ENCODE peak calls at places on chromosomes 4 and X, in ten cellular contexts. G is neuronal stem cell, V is GM23248, M is OCI-LY7, N is SJSA1, Z is endothelial cell of umbilical vein, W is heart left ventricle, C is ovary, H is tibial artery, A is tibial nerve. T is an unnamed sample.

GRCh38 chr4:46937493-46937892 is 28.4 kb upstream of the COX7B2 start:
- DNase-seq in A (no peak), W (no peak), C (no peak), N (no peak), H (no peak), M (no peak), G (no peak), Z (peak; percentile 6), V (peak; percentile 2), T (peak; percentile 10)

GRCh38 chr4:8580321-8581093 is at the start of gene GPR78:
- DNase-seq in C (peak; percentile 67), H (no peak), N (no peak), A (no peak), M (no peak), Z (peak; percentile 36), G (peak; percentile 92), V (peak; percentile 71), W (peak; percentile 62), T (peak; percentile 69)

GRCh38 chrX:129561453-129561852 is 21.4 kb downstream of the OCRL start:
- DNase-seq in N (no peak), M (no peak), A (no peak), W (no peak), H (no peak), C (no peak), G (no peak), Z (no peak), V (no peak), T (no peak)

GRCh38 chrX:69158166-69159040 is 6.8 kb downstream of the PJA1 start:
- DNase-seq in M (peak; percentile 55), Z (peak; percentile 71), A (peak; percentile 54), V (peak; percentile 72), N (peak; percentile 52), H (peak; percentile 77), G (no peak), C (peak; percentile 74), W (peak; percentile 86), T (peak; percentile 40)

GRCh38 chrX:39406799-39407198 is 605.5 kb downstream of the MID1IP1 start:
- DNase-seq in N (no peak), W (no peak), Z (no peak), A (no peak), G (no peak), H (no peak), C (no peak), V (no peak), M (no peak), T (no peak)

GRCh38 chrX:17496407-17496806 is 121.4 kb downstream of the NHS start:
- DNase-seq in A (no peak), W (no peak), Z (no peak), N (no peak), G (no peak), M (no peak), C (no peak), V (no peak), H (no peak), T (no peak)

GRCh38 chrX:100864967-100865366 is 9.2 kb downstream of the NOX1 start:
- DNase-seq in C (no peak), N (no peak), A (no peak), V (peak; percentile 54), W (no peak), H (no peak), G (no peak), M (no peak), Z (peak; percentile 69), T (peak; percentile 45)

GRCh38 chr4:94454405-94454804 is 2.7 kb downstream of the PDLIM5 start:
- DNase-seq in C (no peak), G (no peak), Z (peak; percentile 62), W (no peak), A (no peak), H (no peak), V (peak; percentile 59), N (no peak), M (no peak), T (peak; percentile 52)

GRCh38 chr4:88759039-88759631 is 61.5 kb upstream of the NAP1L5 start:
- DNase-seq in M (no peak), C (no peak), V (peak; percentile 45), Z (peak; percentile 52), N (no peak), G (no peak), A (no peak), H (no peak), W (no peak), T (peak; percentile 56)

GRCh38 chr4:7261174-7261573 is 68.8 kb downstream of the SORCS2 start:
- DNase-seq in V (peak; percentile 62), H (no peak), M (no peak), G (no peak), A (no peak), Z (no peak), W (peak; percentile 47), N (no peak), C (no peak), T (no peak)

GRCh38 chr4:85153221-85153620 is 186.7 kb upstream of the WDFY3 start:
- DNase-seq in V (peak; percentile 4), Z (peak; percentile 10), H (no peak), N (no peak), G (no peak), A (no peak), C (no peak), M (no peak), W (no peak), T (peak; percentile 49)

GRCh38 chr4:176499518-176499917 is 179.8 kb downstream of the SPCS3 start:
- DNase-seq in C (no peak), M (no peak), G (no peak), H (no peak), A (no peak), V (peak; percentile 79), W (no peak), Z (peak; percentile 25), N (no peak), T (peak; percentile 75)

DNA sequence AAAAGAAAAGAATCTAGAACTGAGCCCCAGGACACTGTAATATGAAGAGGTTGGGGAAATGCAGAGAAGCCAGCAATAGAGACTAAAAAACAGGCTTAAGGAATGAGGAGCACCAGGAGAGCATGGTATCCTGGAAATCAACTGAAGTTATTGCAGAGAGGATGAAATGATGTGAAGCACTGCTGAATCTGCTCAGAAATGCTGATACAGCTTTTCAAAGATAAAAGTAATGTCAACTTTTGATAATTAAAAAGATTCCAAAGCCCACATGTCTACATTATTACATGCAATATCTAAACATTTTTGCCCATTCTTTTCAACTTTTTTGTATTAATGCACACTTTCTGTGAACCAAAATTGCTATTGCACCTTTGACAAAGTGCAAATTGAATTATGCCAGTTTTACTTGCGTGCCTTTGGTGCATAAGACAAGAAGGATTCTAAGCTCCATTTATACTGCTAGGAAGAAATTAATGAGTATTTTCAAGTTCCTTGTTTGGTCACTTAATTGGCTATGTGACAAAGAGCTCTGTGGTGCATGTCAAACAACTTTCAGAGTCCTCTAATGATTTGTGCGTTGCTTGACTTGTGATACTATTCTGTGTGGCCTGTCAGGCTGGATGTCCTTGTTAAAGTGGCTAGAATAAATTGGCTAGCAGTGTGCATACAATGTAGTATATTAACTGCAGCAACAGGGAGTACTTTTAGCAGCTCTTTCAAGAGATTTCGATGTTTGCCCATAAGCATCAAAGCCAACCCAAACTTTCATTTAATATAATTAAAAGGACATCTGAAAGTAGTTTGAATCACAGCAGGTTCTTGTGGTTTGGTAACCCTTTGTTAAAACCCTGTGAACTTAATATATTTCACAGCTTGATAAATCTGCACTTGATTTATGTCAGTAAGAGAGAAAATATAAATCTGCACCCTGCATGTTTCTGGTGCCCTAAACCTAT is 718.7 kb downstream of the ADGRL3 start:
- DNase-seq in M (no peak), V (no peak), A (no peak), N (no peak), G (peak; percentile 46), Z (no peak), H (no peak), C (no peak), W (no peak), T (no peak)
- H3K4me1 ChIP-seq in M (no peaks in the 10 kb centered on the region), V (no peaks in the 10 kb centered on the region), A (no peaks in the 10 kb centered on the region), N (no peaks in the 10 kb centered on the region), G (peaks cover 1% of the 10 kb centered on the region), Z (no peaks in the 10 kb centered on the region), H (peaks cover 11% of the 10 kb centered on the region), C (no peaks in the 10 kb centered on the region), W (no peaks in the 10 kb centered on the region), T (no peaks in the 10 kb centered on the region)

DNA sequence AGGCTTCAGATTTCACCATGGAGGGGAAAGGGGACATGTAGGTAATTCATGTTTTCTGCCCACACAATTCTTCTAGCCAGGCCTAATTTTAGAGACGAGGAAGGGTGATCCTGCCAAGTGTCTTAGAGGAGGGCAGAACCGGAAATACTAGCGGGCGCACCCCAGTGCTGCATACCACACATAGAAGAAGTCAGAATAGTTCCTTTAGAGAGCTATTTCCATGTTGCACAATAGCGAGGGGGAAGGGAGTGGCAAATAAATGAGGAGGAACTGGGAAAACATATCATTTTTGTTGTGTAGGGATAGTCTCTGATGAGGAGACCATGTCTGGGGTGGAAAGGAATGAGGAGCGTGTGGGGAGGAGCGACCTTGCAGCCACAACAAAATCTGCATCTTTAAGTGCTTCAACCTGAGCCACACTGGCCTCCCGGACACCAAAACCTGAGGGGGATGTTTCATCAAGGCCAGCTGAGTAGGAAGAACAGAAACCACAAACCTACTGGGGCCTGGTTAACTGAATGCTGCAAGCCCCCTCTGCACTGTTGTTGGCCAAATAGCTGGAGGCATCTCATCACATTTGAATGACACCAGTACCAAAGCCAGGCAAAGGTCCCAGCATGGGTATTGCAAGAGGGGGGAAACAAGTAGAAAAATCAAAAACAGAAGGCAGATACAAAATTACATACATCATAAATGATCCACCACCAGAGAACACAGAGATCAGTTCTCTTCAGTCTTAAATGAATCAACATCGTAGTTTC is 26.7 kb upstream of the C1QTNF7 start:
- DNase-seq in N (peak; percentile 59), G (no peak), C (peak; percentile 58), Z (no peak), V (peak; percentile 90), H (peak; percentile 81), A (peak; percentile 46), W (peak; percentile 69), M (no peak), T (peak; percentile 93)
- H3K4me3 ChIP-seq in N (no peak overlapping the region), G (no peak overlapping the region), C (no peak overlapping the region), Z (no peak overlapping the region), V (peak overlapping the region; percentile 20), H (no peak overlapping the region), A (no peak overlapping the region), W (no peak overlapping the region), M (no peak overlapping the region), T (peak overlapping the region; percentile 52)

GRCh38 chrX:150012647-150013046 is 74.4 kb upstream of the EOLA2 start:
- DNase-seq in G (no peak), H (no peak), N (no peak), C (no peak), M (no peak), A (no peak), V (peak; percentile 20), Z (no peak), W (no peak), T (peak; percentile 15)

DNA sequence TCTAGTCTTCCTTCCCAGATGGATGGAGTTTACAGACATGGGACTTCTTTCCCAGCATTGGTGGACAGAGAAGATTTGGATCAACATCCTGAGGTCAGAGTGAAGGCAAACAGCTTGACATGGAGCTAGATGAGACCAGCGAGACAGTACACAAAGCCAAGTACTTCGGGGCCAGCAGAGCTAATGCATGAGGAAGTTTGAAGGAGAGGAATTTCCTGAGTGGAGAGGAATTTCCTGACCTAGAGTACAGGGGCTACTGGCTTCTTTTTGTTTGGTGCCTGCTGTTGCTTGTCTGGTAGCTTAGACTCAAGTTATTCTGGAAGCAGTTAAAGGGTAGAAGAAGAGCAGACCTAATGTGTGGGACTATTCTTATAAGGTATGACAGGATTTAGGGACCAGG is 69.1 kb upstream of the EOLA2 start:
- DNase-seq in A (no peak), V (no peak), H (no peak), W (no peak), Z (peak; percentile 43), M (no peak), C (no peak), G (no peak), N (no peak), T (no peak)
- H3K4me1 ChIP-seq in A (no peaks in the 10 kb centered on the region), V (peaks cover 4% of the 10 kb centered on the region), H (no peaks in the 10 kb centered on the region), W (no peaks in the 10 kb centered on the region), Z (peaks cover 15% of the 10 kb centered on the region), M (no peaks in the 10 kb centered on the region), C (no peaks in the 10 kb centered on the region), G (no peaks in the 10 kb centered on the region), N (no peaks in the 10 kb centered on the region), T (no peaks in the 10 kb centered on the region)

GRCh38 chrX:30283456-30284200 is 25.6 kb downstream of the NR0B1 start:
- DNase-seq in V (peak; percentile 85), W (no peak), C (no peak), N (peak; percentile 55), A (no peak), M (no peak), Z (peak; percentile 87), H (no peak), G (no peak), T (peak; percentile 81)
- H3K4me3 ChIP-seq in V (peak overlapping the region; percentile 57), W (no peak overlapping the region), C (no peak overlapping the region), N (no peak overlapping the region), A (no peak overlapping the region), M (no peak overlapping the region), Z (no peak overlapping the region), H (no peak overlapping the region), G (no peak overlapping the region), T (peak overlapping the region; percentile 33)